ENCODE peak calls at places on chromosomes 11 and 22, in five cellular contexts. Q, R, A, I and O are unnamed samples. For H3K4me1, the result is how much of the 10 kb centered on the place peaks cover.

GRCh38 chr22:37769056-37769455 is 38.7 kb upstream of the GCAT start:
- DNase-seq in Q (no peak), R (no peak), A (no peak), I (no peak), O (no peak)

GRCh38 chr22:42994917-42995562 is 19.9 kb downstream of the PACSIN2 start:
- DNase-seq in Q (no peak), R (no peak), A (peak), I (peak), O (no peak)

GRCh38 chr22:23878219-23878618 is 16.0 kb upstream of the MIF start:
- DNase-seq in Q (no peak), R (no peak), A (no peak), I (no peak), O (no peak)

GRCh38 chr22:25013634-25014033 is 61.1 kb downstream of the KIAA1671 start:
- DNase-seq in Q (no peak), R (no peak), A (peak), I (peak), O (no peak)

GRCh38 chr11:59898652-59899051 is 20.1 kb downstream of the OOSP3 start:
- DNase-seq in Q (no peak), R (no peak), A (peak), I (no peak), O (no peak)

GRCh38 chr22:45304971-45305370 is 4.8 kb upstream of the FAM118A start:
- DNase-seq in Q (no peak), R (no peak), A (no peak), I (peak), O (no peak)

GRCh38 chr11:8934735-8935478 is 2.2 kb upstream of the C11orf16 start:
- DNase-seq in Q (no peak), R (no peak), A (peak), I (peak), O (no peak)

GRCh38 chr11:105100206-105100605 is 39.4 kb downstream of the CARD18 start:
- DNase-seq in Q (no peak), R (no peak), A (peak), I (peak), O (peak)

GRCh38 chr11:14075118-14075601 is 112.6 kb downstream of the SPON1 start:
- DNase-seq in Q (no peak), R (no peak), A (no peak), I (no peak), O (no peak)

GRCh38 chr22:37063436-37064420 is 12.2 kb downstream of the KCTD17 start:
- DNase-seq in Q (no peak), R (no peak), A (no peak), I (peak), O (no peak)

GRCh38 chr22:26047920-26048319 is 121.3 kb upstream of the SEZ6L start:
- DNase-seq in Q (no peak), R (no peak), A (no peak), I (no peak), O (no peak)

GRCh38 chr11:25057861-25058260 is 561.0 kb downstream of the LUZP2 start:
- DNase-seq in Q (no peak), R (no peak), A (no peak), I (no peak), O (no peak)

GRCh38 chr11:95469268-95469667 is 238.3 kb upstream of the SESN3 start:
- DNase-seq in Q (no peak), R (no peak), A (peak), I (no peak), O (no peak)

GRCh38 chr22:25114369-25115362 is 85.0 kb upstream of the CRYBB3 start:
- DNase-seq in Q (no peak), R (no peak), A (no peak), I (no peak), O (no peak)

GRCh38 chr11:86896486-86896885 is 58.7 kb downstream of the FZD4 start:
- DNase-seq in Q (no peak), R (no peak), A (no peak), I (no peak), O (no peak)

GRCh38 chr11:8685820-8686219 is 3.2 kb downstream of the RPL27A start:
- DNase-seq in Q (no peak), R (no peak), A (no peak), I (no peak), O (no peak)

GRCh38 chr11:96567667-96568066 is 177.9 kb downstream of the JRKL start:
- DNase-seq in Q (no peak), R (no peak), A (no peak), I (no peak), O (no peak)

GRCh38 chr11:123202155-123202714 is 7.2 kb upstream of the CLMP start:
- DNase-seq in Q (peak), R (no peak), A (peak), I (peak), O (no peak)

GRCh38 chr11:34940026-34940677 is 23.7 kb downstream of the PDHX start:
- DNase-seq in Q (no peak), R (no peak), A (peak), I (peak), O (no peak)

DNA sequence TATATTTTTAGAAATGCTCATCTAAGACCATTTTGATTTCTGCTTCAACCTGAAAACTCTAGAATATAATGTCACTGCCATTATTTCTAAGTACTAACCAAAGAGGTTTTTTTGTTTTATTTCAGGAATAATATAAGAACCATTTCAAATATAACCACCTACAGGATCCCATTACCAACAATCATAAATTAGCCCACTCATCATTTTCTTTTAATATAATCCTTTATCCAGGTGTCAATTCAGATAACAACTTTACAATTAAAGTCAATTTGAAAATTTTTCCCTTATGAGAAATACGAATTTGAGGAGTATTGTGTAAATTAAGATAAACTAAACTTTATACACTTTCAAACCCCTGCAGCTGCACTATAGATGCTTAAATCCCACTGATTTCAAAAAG is 1043.0 kb upstream of the CNTN5 start:
- DNase-seq in Q (no peak), R (no peak), A (no peak), I (no peak), O (no peak)
- H2BK12ac ChIP-seq in Q (no peak), R (no peak), A (no peak), I (no peak), O (no peak)

DNA sequence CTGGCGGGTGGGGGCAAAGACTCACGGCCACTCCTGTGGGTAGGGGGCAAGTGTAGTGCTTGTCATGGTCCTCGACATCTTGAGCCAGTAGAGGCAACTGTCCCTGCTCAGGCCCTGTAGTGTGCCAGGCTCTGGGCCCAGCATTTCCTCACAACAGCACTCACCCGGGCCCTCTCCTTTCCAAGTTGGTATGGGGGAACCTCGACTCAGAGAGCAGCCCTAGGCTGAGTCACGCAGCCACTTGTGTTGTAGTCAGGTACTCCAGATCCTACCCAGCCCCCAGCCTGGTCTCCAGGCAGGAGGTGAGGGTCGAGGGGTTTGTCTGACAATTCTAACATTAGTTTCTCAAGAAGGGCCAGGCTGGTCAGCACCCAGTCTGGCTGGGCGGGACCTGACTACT is 4.1 kb downstream of the RELT start:
- DNase-seq in Q (no peak), R (no peak), A (no peak), I (no peak), O (no peak)
- H3K4me1 ChIP-seq in Q (under half), R (under half), A (under half), I (under half), O (under half)

DNA sequence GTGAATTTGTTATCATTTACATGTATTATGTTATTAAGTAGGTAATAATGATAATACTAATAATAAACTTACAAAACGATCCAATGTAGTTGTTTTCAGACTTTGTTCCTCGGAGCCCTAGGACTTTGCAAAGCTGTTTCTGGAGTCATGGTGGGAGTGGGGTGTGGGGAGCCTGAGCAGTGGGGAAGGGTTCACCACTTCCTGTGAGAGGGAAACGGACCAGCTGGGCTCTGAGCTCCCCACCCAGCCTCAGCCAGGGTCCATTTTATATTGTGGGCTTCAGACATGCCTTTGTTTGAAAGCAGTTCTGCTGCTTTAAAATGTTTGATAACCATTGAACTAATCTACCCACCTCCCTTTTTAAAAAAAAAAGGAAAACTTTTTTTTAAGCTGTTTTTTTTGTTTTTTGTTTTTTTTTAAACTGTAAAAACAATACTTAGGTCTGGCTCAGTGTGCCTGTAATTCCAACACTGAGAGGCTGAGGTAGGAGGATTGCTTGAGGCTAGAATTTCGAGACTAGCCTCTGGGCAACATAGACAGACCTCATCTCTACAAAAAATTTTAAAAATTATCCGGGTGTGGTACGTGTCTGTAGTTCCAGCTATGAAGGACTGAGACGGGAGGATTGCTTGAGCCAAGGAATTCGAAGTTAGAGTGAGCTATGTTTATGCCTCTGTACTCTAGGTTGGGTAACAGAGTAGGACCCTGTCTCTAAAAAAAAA is 7.0 kb downstream of the SERPING1 start:
- DNase-seq in Q (no peak), R (no peak), A (no peak), I (peak), O (no peak)
- H2BK12ac ChIP-seq in Q (no peak), R (no peak), A (no peak), I (peak), O (no peak)

DNA sequence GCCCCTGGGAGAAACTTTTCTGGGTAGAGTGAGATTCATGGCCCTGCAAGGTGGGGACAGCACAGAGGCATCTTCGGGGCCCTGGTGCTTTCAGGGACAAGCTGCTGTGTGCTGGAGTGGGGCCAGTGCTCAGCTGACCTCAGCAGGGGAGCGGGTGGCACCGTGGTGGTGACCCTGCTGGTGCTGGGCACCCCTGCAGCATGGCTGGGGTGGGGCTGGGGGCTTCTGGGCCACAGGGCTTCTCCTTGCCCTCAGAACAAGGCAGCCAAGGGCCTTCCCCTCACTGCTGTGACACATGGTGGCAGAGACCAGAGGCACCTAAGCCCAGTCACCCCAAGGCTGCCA is 24.9 kb upstream of the GNB1L start:
- DNase-seq in Q (no peak), R (no peak), A (no peak), I (no peak), O (peak)
- H3K4me1 ChIP-seq in Q (under half), R (under half), A (half or more), I (under half), O (under half)

DNA sequence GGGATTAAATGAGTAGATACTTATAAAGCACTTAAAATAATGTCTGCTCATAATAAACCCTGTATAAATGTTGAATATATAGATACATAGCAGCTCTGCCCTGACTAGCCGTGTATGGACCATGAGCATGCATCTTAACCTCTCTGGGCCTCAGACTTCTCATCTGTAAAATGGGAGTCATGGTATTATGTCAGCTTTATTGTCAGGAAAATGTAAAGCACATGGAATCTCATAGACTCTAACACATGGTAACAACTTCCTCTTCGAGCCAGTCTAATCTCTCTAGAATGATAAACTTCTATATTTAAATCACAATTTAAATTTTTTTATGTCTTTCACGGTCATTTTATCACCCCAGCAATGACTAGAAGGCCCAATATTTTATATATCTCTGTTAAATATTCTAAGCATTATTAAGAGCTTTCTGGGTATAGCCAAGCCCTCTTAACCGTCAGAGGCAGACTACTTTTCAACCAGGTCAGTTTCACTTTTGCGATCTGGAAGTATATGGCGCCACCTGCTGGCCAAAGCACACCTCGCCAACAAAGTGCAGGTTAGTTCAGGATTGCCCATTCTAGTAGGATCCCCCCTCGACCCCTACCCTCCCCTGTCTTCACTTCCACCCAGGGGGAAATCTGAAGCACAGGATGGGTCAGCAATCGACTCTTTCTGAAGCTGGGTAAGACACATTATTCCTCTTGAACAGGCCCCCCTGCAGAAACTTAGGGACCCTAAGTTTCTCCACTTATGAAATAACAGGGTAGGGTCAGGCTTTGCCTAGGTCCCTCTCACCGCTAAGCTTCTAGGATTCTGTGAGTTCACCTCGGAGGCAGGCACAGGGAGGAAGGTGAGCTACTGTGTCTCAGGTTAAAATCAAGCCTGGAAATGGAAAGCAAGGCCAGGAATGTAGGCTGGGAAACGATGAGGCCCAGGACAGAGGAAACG is 36.0 kb downstream of the KCNJ1 start:
- DNase-seq in Q (peak), R (peak), A (peak), I (peak), O (peak)
- H2BK12ac ChIP-seq in Q (no peak), R (no peak), A (no peak), I (no peak), O (no peak)

GRCh38 chr11:1503708-1504104 is 17.1 kb upstream of the MOB2 start:
- DNase-seq in Q (no peak), R (no peak), A (no peak), I (no peak), O (no peak)
- H3K4me1 ChIP-seq in Q (under half), R (under half), A (under half), I (under half), O (under half)